ENCODE peak calls at places on chromosomes 13 and 19, in four cellular contexts. A, R, L and B are unnamed samples. For H3K4me1, the result is how much of the 10 kb centered on the place peaks cover.

GRCh38 chr13:71618154-71618553 is 248.8 kb downstream of the DACH1 start:
- DNase-seq in A (no peak), R (no peak), L (no peak), B (no peak)

GRCh38 chr13:50788551-50788950 is 54.9 kb downstream of the DLEU7 start:
- DNase-seq in A (no peak), R (no peak), L (no peak), B (no peak)

GRCh38 chr13:27927444-27928352 is 7.9 kb downstream of the PDX1 start:
- DNase-seq in A (no peak), R (no peak), L (no peak), B (no peak)

GRCh38 chr19:29844891-29845575 is 33.2 kb downstream of the CCNE1 start:
- DNase-seq in A (peak), R (peak), L (peak), B (peak)

GRCh38 chr13:76019421-76020044 is 383.4 kb downstream of the LMO7 start:
- DNase-seq in A (peak), R (no peak), L (no peak), B (no peak)

GRCh38 chr19:35042056-35042730 is 672 bp downstream of the HPN start:
- DNase-seq in A (no peak), R (no peak), L (peak), B (no peak)

GRCh38 chr19:38683393-38684077 is 36.1 kb downstream of the ACTN4 start:
- DNase-seq in A (peak), R (no peak), L (peak), B (peak)

GRCh38 chr13:39263033-39263432 is 224.8 kb downstream of the NHLRC3 start:
- DNase-seq in A (no peak), R (peak), L (peak), B (peak)

GRCh38 chr19:32674153-32674958 is 624 bp downstream of the ANKRD27 start:
- DNase-seq in A (no peak), R (no peak), L (no peak), B (no peak)

GRCh38 chr13:39051157-39051556 is 12.9 kb downstream of the NHLRC3 start:
- DNase-seq in A (no peak), R (no peak), L (no peak), B (no peak)

GRCh38 chr13:89279374-89279773 is 1608.2 kb downstream of the SLITRK5 start:
- DNase-seq in A (no peak), R (no peak), L (no peak), B (no peak)

GRCh38 chr13:74148437-74148836 is 14.2 kb upstream of the KLF12 start:
- DNase-seq in A (no peak), R (no peak), L (no peak), B (no peak)

GRCh38 chr13:21823949-21824348 is 153.1 kb downstream of the FGF9 start:
- DNase-seq in A (no peak), R (no peak), L (no peak), B (no peak)

GRCh38 chr19:3369337-3370213 is 3.2 kb downstream of the NFIC start:
- DNase-seq in A (peak), R (no peak), L (peak), B (peak)

GRCh38 chr19:17114414-17114831 is 38.8 kb downstream of the MYO9B start:
- DNase-seq in A (no peak), R (no peak), L (no peak), B (no peak)

GRCh38 chr19:41527079-41527478 is 48.9 kb upstream of the CEACAM21 start:
- DNase-seq in A (no peak), R (no peak), L (no peak), B (no peak)

GRCh38 chr13:43864921-43865320 is 14.6 kb downstream of the CCDC122 start:
- DNase-seq in A (no peak), R (no peak), L (no peak), B (no peak)

GRCh38 chr13:113364371-113364932 is 522 bp upstream of the GRTP1 start:
- DNase-seq in A (no peak), R (peak), L (no peak), B (peak)

GRCh38 chr13:90445179-90445578 is 902.3 kb upstream of the MIR17HG start:
- DNase-seq in A (no peak), R (no peak), L (peak), B (peak)

GRCh38 chr19:3849092-3849491 is 19.7 kb downstream of the ZFR2 start:
- DNase-seq in A (no peak), R (peak), L (no peak), B (peak)

GRCh38 chr19:44857837-44858236 is 11.7 kb downstream of the NECTIN2 start:
- DNase-seq in A (no peak), R (no peak), L (peak), B (no peak)

GRCh38 chr19:44856438-44857083 is 10.5 kb downstream of the NECTIN2 start:
- DNase-seq in A (no peak), R (no peak), L (peak), B (peak)

GRCh38 chr19:44850641-44851109 is 4.6 kb downstream of the NECTIN2 start:
- DNase-seq in A (no peak), R (no peak), L (no peak), B (no peak)

GRCh38 chr19:44851427-44851826 is 5.3 kb downstream of the NECTIN2 start:
- DNase-seq in A (no peak), R (no peak), L (no peak), B (no peak)

DNA sequence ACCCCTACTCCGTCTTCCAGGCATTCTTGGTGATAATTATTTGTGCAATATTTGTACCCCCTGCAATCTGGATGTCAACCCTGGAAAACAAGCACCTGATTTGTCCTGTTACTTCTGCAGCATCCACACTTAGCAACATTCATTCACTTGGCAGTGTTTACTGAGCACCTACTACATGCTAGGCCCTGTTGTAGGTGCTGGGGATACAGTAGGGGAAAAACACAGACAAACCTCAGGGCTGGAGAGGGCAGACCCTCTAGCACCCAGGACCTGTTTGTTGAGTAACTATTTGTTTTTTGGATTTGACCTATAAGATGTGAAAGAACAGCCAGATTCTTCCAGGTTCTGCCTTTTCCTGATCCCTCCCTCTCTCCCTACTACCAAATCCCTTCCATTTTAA is 9.5 kb downstream of the NECTIN2 start:
- DNase-seq in A (no peak), R (no peak), L (no peak), B (no peak)
- H3K4me1 ChIP-seq in A (under half), R (under half), L (under half), B (under half)

DNA sequence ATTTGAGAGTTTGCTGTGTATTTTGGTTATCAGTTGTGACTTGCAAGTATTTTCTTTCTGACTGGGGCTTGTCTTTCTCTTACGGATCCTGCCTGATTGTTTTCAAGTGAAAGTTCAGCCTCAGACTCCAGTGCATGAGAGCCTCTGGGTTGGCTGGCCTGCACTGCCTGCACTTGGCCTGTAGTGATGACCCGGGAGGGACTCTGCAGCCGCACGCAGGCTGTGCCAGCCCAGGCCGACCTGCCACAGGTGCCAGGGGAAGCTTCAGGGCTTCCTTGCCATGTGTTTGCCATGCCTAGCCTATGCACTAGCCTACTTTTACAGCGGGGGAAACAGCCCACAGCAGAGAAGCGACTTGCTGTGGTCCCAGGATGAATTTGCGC is 77.0 kb downstream of the KDM4B start:
- DNase-seq in A (no peak), R (no peak), L (no peak), B (no peak)
- H3K4me1 ChIP-seq in A (under half), R (under half), L (under half), B (under half)

GRCh38 chr19:13031917-13032623 is 36.8 kb downstream of the NFIX start:
- DNase-seq in A (no peak), R (no peak), L (no peak), B (peak)
- H3K4me1 ChIP-seq in A (half or more), R (under half), L (half or more), B (half or more)

GRCh38 chr19:15330801-15331418 is 1.4 kb downstream of the BRD4 start:
- DNase-seq in A (no peak), R (no peak), L (peak), B (peak)

GRCh38 chr19:15337202-15337601 is 4.9 kb upstream of the BRD4 start:
- DNase-seq in A (no peak), R (no peak), L (no peak), B (no peak)

GRCh38 chr19:15328312-15328711 is 4.0 kb downstream of the BRD4 start:
- DNase-seq in A (no peak), R (no peak), L (no peak), B (peak)

GRCh38 chr19:15332311-15332996 is at the start of gene BRD4:
- DNase-seq in A (peak), R (peak), L (peak), B (peak)

GRCh38 chr19:15331419-15332310 is 674 bp downstream of the BRD4 start:
- DNase-seq in A (peak), R (peak), L (peak), B (peak)
- H3K4me1 ChIP-seq in A (half or more), R (under half), L (half or more), B (under half)

GRCh38 chr19:14533450-14533849 is 4.1 kb downstream of the TECR start:
- DNase-seq in A (no peak), R (no peak), L (no peak), B (no peak)
- H3K4me1 ChIP-seq in A (under half), R (half or more), L (under half), B (under half)

GRCh38 chr13:82702513-82702912 is 1179.8 kb downstream of the SLITRK1 start:
- DNase-seq in A (no peak), R (no peak), L (no peak), B (no peak)
- H3K4me1 ChIP-seq in A (under half), R (under half), L (under half), B (under half)

DNA sequence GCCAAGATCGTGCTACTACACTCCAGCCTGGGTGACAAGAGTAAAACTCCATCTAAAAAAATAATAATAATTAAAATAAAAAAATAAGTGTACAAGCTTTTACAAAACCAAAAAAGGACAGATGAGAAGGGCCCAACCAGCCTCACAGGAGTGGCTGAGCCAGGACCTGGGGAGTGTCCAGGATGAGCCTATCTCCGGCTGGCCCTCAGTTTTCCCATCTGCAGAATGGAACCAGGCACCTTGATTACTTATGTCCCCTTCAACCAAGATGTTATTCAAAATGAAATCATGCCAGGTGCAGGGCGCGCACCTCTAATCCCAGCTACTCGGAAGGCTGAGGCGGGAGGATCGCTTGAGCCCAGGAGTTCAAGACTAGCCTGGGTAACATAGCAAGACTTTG is 9.5 kb upstream of the IFI30 start:
- DNase-seq in A (no peak), R (no peak), L (no peak), B (no peak)
- H3K4me1 ChIP-seq in A (under half), R (under half), L (under half), B (under half)

GRCh38 chr13:112072531-112073244 is 5.7 kb downstream of the SOX1 start:
- DNase-seq in A (no peak), R (no peak), L (no peak), B (no peak)

GRCh38 chr13:112071902-112072530 is 5.1 kb downstream of the SOX1 start:
- DNase-seq in A (no peak), R (no peak), L (no peak), B (no peak)

GRCh38 chr13:112073245-112074138 is 6.5 kb downstream of the SOX1 start:
- DNase-seq in A (no peak), R (no peak), L (no peak), B (no peak)

GRCh38 chr13:112071011-112071901 is 4.3 kb downstream of the SOX1 start:
- DNase-seq in A (no peak), R (no peak), L (no peak), B (no peak)

DNA sequence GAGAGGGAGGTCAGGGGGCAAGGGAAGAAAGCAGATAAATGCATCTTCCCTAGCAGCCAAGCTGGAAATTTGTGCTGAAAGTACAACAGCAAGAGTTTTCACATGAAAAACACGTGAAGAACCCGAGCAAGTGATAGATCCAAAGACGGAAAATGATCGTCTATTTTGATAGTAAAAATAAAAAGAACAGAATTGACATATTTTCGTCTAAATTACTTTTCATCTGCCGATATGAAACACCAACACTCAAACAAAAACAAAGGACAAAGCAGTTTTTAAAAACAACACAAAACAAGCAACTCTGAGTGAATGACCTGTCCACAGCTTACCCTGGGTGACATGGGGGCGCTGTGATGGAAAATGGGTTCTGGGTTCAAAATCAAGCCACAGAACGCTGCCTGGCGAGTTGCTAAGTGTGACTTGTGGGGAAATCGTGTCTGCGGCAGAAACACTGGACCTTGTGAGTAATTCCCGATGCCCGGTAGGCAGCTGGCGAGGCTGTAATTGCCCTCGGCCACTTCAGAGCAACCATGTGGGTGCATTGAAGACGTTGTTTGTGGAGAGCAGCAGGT is 7.3 kb downstream of the SOX1 start:
- DNase-seq in A (no peak), R (no peak), L (no peak), B (no peak)
- H3K4me1 ChIP-seq in A (under half), R (under half), L (under half), B (under half)